ENCODE peak calls at places on chromosomes 16 and 17, in six cellular contexts. I is retinal pigment epithelial cell, Z is right lobe of liver, Y is progenitor cell of endocrine pancreas, G is foreskin fibroblast, U is astrocyte of the cerebellum. T is an unnamed sample.

GRCh38 chr17:81440511-81441244 is 45.4 kb downstream of the BAHCC1 start:
- DNase-seq in G (no peak), I (no peak), Y (peak), Z (no peak), U (no peak), T (peak)

GRCh38 chr17:49443862-49444261 is 29.2 kb upstream of the PHB1 start:
- DNase-seq in G (peak), U (peak), Z (no peak), I (no peak), Y (no peak), T (no peak)

GRCh38 chr17:50947844-50948514 is 81.8 kb upstream of the TOB1 start:
- DNase-seq in Y (no peak), I (no peak), G (no peak), Z (peak), U (no peak), T (peak)

GRCh38 chr16:54411555-54411954 is 125.0 kb upstream of the IRX3 start:
- DNase-seq in Y (no peak), Z (no peak), U (no peak), I (no peak), G (no peak), T (no peak)

GRCh38 chr16:79628501-79628975 is 28.0 kb upstream of the MAF start:
- DNase-seq in Y (no peak), I (peak), G (no peak), Z (no peak), U (peak), T (no peak)

GRCh38 chr16:83392743-83393142 is 415.0 kb upstream of the HSBP1 start:
- DNase-seq in Y (no peak), G (no peak), I (no peak), Z (no peak), U (no peak), T (no peak)

GRCh38 chr17:33888455-33888854 is 366.6 kb upstream of the CCL2 start:
- DNase-seq in Z (no peak), I (peak), G (no peak), Y (no peak), U (no peak), T (no peak)

GRCh38 chr17:51224615-51225262 is 35.1 kb downstream of the MBTD1 start:
- DNase-seq in Z (no peak), U (no peak), Y (no peak), G (no peak), I (no peak), T (no peak)

GRCh38 chr17:4934173-4934979 is 2.3 kb downstream of the GP1BA start:
- DNase-seq in G (no peak), U (no peak), Z (no peak), I (no peak), Y (no peak), T (peak)

GRCh38 chr17:17128476-17129075 is 77.6 kb downstream of the PLD6 start:
- DNase-seq in Z (peak), G (no peak), Y (no peak), I (no peak), U (no peak), T (no peak)

GRCh38 chr17:74523308-74523707 is 8.0 kb downstream of the CD300LB start:
- DNase-seq in I (no peak), U (no peak), Y (no peak), G (no peak), Z (no peak), T (peak)

GRCh38 chr17:77453613-77454559 is 313.1 kb downstream of the SEC14L1 start:
- DNase-seq in Y (no peak), G (no peak), U (no peak), Z (peak), I (no peak), T (peak)

GRCh38 chr16:47578573-47578972 is 117.4 kb downstream of the PHKB start:
- DNase-seq in Z (no peak), G (no peak), Y (no peak), I (no peak), U (no peak), T (no peak)

GRCh38 chr17:73021771-73022170 is 70.7 kb downstream of the SLC39A11 start:
- DNase-seq in U (no peak), I (no peak), Z (no peak), Y (no peak), G (no peak), T (no peak)

GRCh38 chr16:4570688-4571321 is 14.7 kb downstream of the C16orf96 start:
- DNase-seq in I (no peak), G (no peak), U (no peak), Y (no peak), Z (no peak), T (no peak)

GRCh38 chr17:81164464-81165245 is 652 bp upstream of the PVALEF start:
- DNase-seq in G (no peak), Z (no peak), I (peak), Y (no peak), U (no peak), T (no peak)

GRCh38 chr16:53099318-53100130 is 44.7 kb downstream of the CHD9 start:
- DNase-seq in Y (peak), U (peak), Z (peak), I (peak), G (peak), T (peak)

GRCh38 chr16:71807905-71808592 is 585 bp downstream of the AP1G1 start:
- DNase-seq in Y (no peak), G (peak), U (no peak), Z (no peak), I (no peak), T (peak)

GRCh38 chr17:63032141-63032540 is 66.1 kb downstream of the TANC2 start:
- DNase-seq in I (no peak), U (no peak), Z (no peak), G (no peak), Y (no peak), T (no peak)

GRCh38 chr16:84190731-84191388 is at the start of gene ADAD2:
- DNase-seq in Y (no peak), U (no peak), I (no peak), Z (no peak), G (no peak), T (no peak)

GRCh38 chr17:59840329-59840907 is 52.3 kb downstream of the TUBD1 start:
- DNase-seq in U (no peak), Y (no peak), I (no peak), Z (no peak), G (no peak), T (no peak)

GRCh38 chr16:86261379-86261778 is 248.9 kb upstream of the FOXF1 start:
- DNase-seq in Y (no peak), U (no peak), I (no peak), Z (no peak), G (no peak), T (no peak)

GRCh38 chr16:54266363-54266955 is 20.1 kb downstream of the IRX3 start:
- DNase-seq in Z (no peak), Y (no peak), G (peak), I (no peak), U (no peak), T (no peak)

GRCh38 chr17:1644493-1645206 is 882 bp downstream of the SCARF1 start:
- DNase-seq in U (no peak), G (no peak), I (no peak), Z (no peak), Y (no peak), T (peak)

GRCh38 chr17:5823219-5823618 is 238.9 kb upstream of the NLRP1 start:
- DNase-seq in Y (no peak), U (no peak), G (no peak), Z (no peak), I (no peak), T (no peak)

GRCh38 chr16:17459903-17460521 is 10.7 kb downstream of the XYLT1 start:
- DNase-seq in Z (no peak), I (no peak), G (no peak), U (no peak), Y (no peak), T (no peak)

GRCh38 chr16:47920709-47921108 is 235.1 kb downstream of the ABCC12 start:
- DNase-seq in G (no peak), Z (no peak), U (no peak), Y (no peak), I (no peak), T (no peak)

GRCh38 chr17:352421-353212 is at the start of gene RPH3AL:
- DNase-seq in Y (peak), Z (peak), G (no peak), I (no peak), U (no peak), T (no peak)

GRCh38 chr17:742147-742793 is 9.8 kb downstream of the GEMIN4 start:
- DNase-seq in I (no peak), G (no peak), Z (no peak), Y (no peak), U (no peak), T (no peak)

GRCh38 chr16:54933281-54934150 is 2.9 kb downstream of the IRX5 start:
- DNase-seq in U (no peak), Y (no peak), I (no peak), Z (no peak), G (no peak), T (no peak)

DNA sequence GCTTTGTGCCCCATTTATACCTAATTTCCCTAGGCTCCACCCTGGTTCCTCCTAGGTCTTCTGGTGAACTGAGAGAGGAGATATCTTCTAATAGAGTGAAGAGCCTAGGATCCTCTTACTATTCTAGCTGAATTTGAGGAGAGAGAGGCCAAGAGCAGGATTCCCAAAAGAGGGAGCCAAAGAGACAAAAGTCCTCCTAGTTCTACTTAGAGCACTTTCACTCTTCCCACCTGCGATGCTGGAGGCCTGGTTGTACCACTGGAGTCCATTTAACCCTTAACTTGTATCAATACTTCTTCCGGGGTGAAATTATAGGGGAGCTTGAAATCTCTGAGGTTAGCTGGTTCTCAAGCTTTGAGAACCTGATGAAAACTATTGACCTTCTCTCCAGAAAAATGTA is 3.4 kb upstream of the SSH2 start:
- DNase-seq in Y (no peak), G (peak), I (no peak), U (no peak), Z (no peak), T (no peak)
- TF ChIP-seq CTCF in Y (no peak), G (peak), I (peak), U (peak), Z (peak), T (peak)

GRCh38 chr16:11100239-11100750 is 155.7 kb downstream of the SOCS1 start:
- DNase-seq in U (peak), Z (no peak), I (peak), G (peak), Y (no peak), T (peak)
- TF ChIP-seq CTCF in U (peak), Z (no peak), I (peak), G (peak), Y (no peak), T (no peak)

GRCh38 chr16:88755745-88756443 is 29.1 kb downstream of the PIEZO1 start:
- DNase-seq in G (no peak), Y (no peak), I (no peak), Z (no peak), U (no peak), T (no peak)

GRCh38 chr16:88753191-88753590 is 31.8 kb downstream of the PIEZO1 start:
- DNase-seq in I (no peak), Z (no peak), Y (no peak), G (no peak), U (no peak), T (no peak)

GRCh38 chr16:88753600-88753999 is 31.4 kb downstream of the PIEZO1 start:
- DNase-seq in Z (no peak), G (no peak), I (no peak), U (no peak), Y (no peak), T (no peak)

GRCh38 chr16:88754109-88754911 is 30.7 kb downstream of the PIEZO1 start:
- DNase-seq in G (no peak), Y (no peak), I (no peak), Z (no peak), U (no peak), T (no peak)

GRCh38 chr16:88754912-88755744 is 29.9 kb downstream of the PIEZO1 start:
- DNase-seq in U (no peak), Z (no peak), G (no peak), I (no peak), Y (no peak), T (no peak)
- TF ChIP-seq CTCF in U (peak), Z (no peak), G (peak), I (peak), Y (peak), T (peak)

DNA sequence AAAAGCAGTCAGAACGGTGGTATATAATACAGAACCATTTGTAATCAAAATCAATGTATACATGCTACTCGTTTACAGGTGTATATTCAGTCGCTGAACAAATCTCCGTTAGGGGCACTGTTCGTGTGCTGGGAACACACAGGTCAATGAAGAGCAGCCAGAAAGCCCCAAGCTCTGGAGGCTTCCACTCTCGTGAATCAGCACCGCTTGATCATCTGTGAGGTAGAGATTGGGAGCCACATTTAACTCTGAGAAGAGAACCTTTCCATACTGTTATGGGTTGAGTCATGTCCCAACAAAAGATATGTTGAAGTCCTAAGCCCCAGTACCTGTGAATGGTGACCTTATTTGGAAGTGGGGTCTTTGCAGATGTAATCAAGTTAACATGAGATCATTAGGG is 5.4 kb upstream of the CYTH1 start:
- DNase-seq in Y (no peak), U (no peak), I (no peak), Z (no peak), G (no peak), T (no peak)
- TF ChIP-seq CTCF in Y (no peak), U (no peak), I (no peak), Z (no peak), G (no peak), T (no peak)

GRCh38 chr16:56277040-56277439 is 85.8 kb downstream of the GNAO1 start:
- DNase-seq in G (no peak), U (no peak), Z (no peak), Y (no peak), I (no peak), T (no peak)
- TF ChIP-seq CTCF in G (peak), U (peak), Z (no peak), Y (peak), I (peak), T (no peak)

GRCh38 chr17:18156171-18156975 is 27.3 kb upstream of the ALKBH5 start:
- DNase-seq in U (no peak), Y (no peak), G (no peak), I (no peak), Z (no peak), T (no peak)
- TF ChIP-seq CTCF in U (no peak), Y (no peak), G (no peak), I (peak), Z (no peak), T (no peak)

GRCh38 chr17:28675485-28675884 is 13.5 kb downstream of the SUPT6H start:
- DNase-seq in G (no peak), I (no peak), Y (no peak), U (no peak), Z (no peak), T (no peak)

DNA sequence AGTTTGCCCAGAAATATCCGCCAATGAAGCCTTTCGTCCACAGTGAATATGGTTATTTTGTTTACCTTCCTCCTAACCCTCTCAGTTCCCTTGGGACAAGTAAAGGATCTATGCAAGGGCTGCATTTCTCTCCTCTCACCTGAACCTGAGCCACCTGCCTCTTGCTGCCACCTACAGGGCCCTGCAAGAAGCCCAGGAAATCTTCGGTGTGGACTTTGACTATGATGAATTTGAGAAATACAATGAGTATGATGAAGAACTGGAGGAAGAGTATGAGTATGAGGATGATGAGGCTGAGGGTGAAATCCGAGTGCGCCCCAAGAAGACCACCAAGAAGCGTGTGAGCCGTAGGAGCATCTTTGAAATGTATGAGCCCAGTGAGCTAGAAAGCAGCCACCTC is 14.0 kb downstream of the SUPT6H start:
- DNase-seq in G (no peak), U (no peak), Z (no peak), Y (no peak), I (no peak), T (no peak)
- TF ChIP-seq CTCF in G (no peak), U (peak), Z (peak), Y (peak), I (peak), T (peak)

T was measured in GM13977.